ENCODE peak calls at places on chromosomes 1 and 21, in nine cellular contexts. A is AG08396, Q is NCI-H1930, P is left lung, W is WERI-Rb-1, G is midbrain, J is GM13976, D is mammary epithelial cell, O is activated T-cell treated with anti-CD3 and anti-CD28 coated beads for 1 hour. S is an unnamed sample.

GRCh38 chr1:2970311-2971145 is 50.7 kb upstream of the ACTRT2 start:
- DNase-seq in A (no peak), W (peak), G (no peak), O (no peak), Q (no peak), P (peak), J (no peak), D (no peak), S (no peak)

GRCh38 chr1:116503535-116504307 is 67.1 kb downstream of the CD58 start:
- DNase-seq in A (no peak), P (peak), Q (no peak), W (no peak), G (no peak), D (no peak), J (no peak), O (peak), S (no peak)

GRCh38 chr1:3604468-3604974 is 6.8 kb downstream of the MEGF6 start:
- DNase-seq in O (no peak), Q (no peak), J (no peak), G (no peak), P (no peak), W (no peak), D (no peak), A (no peak), S (no peak)

GRCh38 chr1:9835758-9836631 is 12.2 kb upstream of the CLSTN1 start:
- DNase-seq in Q (no peak), P (no peak), J (peak), W (peak), D (peak), G (no peak), O (no peak), A (peak), S (no peak)

GRCh38 chr1:33317354-33317753 is 3.5 kb downstream of the A3GALT2 start:
- DNase-seq in A (no peak), Q (no peak), W (no peak), G (no peak), D (no peak), O (no peak), J (no peak), P (no peak), S (no peak)

GRCh38 chr21:42047821-42048613 is 23.1 kb upstream of the UMODL1 start:
- DNase-seq in P (peak), D (peak), O (no peak), W (no peak), A (peak), G (peak), J (no peak), Q (no peak), S (no peak)

GRCh38 chr1:48469616-48470500 is 2.1 kb downstream of the SPATA6 start:
- DNase-seq in W (no peak), Q (no peak), G (peak), A (peak), O (no peak), P (peak), D (peak), J (no peak), S (no peak)

GRCh38 chr1:45752441-45753052 is 2.1 kb upstream of the IPP start:
- DNase-seq in O (no peak), W (no peak), P (no peak), D (peak), G (no peak), Q (no peak), J (no peak), A (peak), S (no peak)

GRCh38 chr1:232952514-232953175 is 2.2 kb downstream of the NTPCR start:
- DNase-seq in D (peak), P (no peak), J (peak), O (peak), A (peak), G (no peak), Q (peak), W (peak), S (peak)

GRCh38 chr1:24856787-24857527 is 73.1 kb downstream of the RUNX3 start:
- DNase-seq in G (no peak), D (no peak), J (no peak), Q (no peak), W (no peak), O (no peak), A (no peak), P (no peak), S (no peak)

GRCh38 chr1:245416771-245417170 is 262.0 kb downstream of the KIF26B start:
- DNase-seq in O (no peak), A (no peak), D (no peak), P (no peak), G (no peak), W (no peak), Q (no peak), J (no peak), S (no peak)

GRCh38 chr1:111738436-111739221 is 566 bp downstream of the INKA2 start:
- DNase-seq in Q (peak), P (peak), A (peak), W (peak), D (peak), O (peak), G (peak), J (peak), S (peak)

GRCh38 chr21:37266515-37267221 is 466 bp downstream of the VPS26C start:
- DNase-seq in O (no peak), D (no peak), W (no peak), A (peak), P (peak), Q (no peak), J (peak), G (peak), S (no peak)

GRCh38 chr1:5994713-5995621 is 2.7 kb upstream of the NPHP4 start:
- DNase-seq in O (peak), P (peak), G (no peak), W (no peak), D (no peak), J (peak), A (no peak), Q (no peak), S (peak)

GRCh38 chr21:31873696-31874599 is 1.1 kb downstream of the HUNK start:
- DNase-seq in O (peak), D (no peak), Q (peak), J (peak), G (no peak), W (peak), A (peak), P (peak), S (peak)

GRCh38 chr1:215958836-215959235 is 391.7 kb downstream of the KCTD3 start:
- DNase-seq in Q (no peak), J (no peak), W (no peak), A (no peak), D (no peak), G (no peak), P (no peak), O (no peak), S (no peak)

GRCh38 chr1:109438798-109439297 is 12.6 kb upstream of the PSMA5 start:
- DNase-seq in W (no peak), P (no peak), J (peak), A (peak), G (no peak), O (no peak), Q (no peak), D (peak), S (no peak)